ENCODE peak calls at places on chromosome 16, in four cellular contexts. A is PC-9, N is uterus, C is spleen. Y is an unnamed sample.

GRCh38 chr16:57235128-57236092 is 9.6 kb upstream of the ARL2BP start:
- DNase-seq in A (no peak), N (no peak), C (no peak), Y (no peak)

GRCh38 chr16:72985148-72985882 is 62.6 kb downstream of the ZFHX3 start:
- DNase-seq in A (no peak), N (peak; percentile 65), C (no peak), Y (peak; percentile 93)

GRCh38 chr16:49116873-49117272 is 164.8 kb downstream of the CBLN1 start:
- DNase-seq in A (no peak), N (no peak), C (no peak), Y (no peak)

GRCh38 chr16:73384561-73384960 is 336.6 kb upstream of the ZFHX3 start:
- DNase-seq in A (no peak), N (no peak), C (no peak), Y (no peak)

GRCh38 chr16:66454751-66455150 is 27.7 kb downstream of the BEAN1 start:
- DNase-seq in A (no peak), N (no peak), C (peak; percentile 28), Y (no peak)

GRCh38 chr16:57757326-57757786 is 21.8 kb downstream of the KATNB1 start:
- DNase-seq in A (peak; percentile 91), N (peak; percentile 85), C (peak; percentile 96), Y (peak; percentile 91)

GRCh38 chr16:46427340-46428107 is 193.7 kb downstream of the SHCBP1 start:
- DNase-seq in A (no peak), N (no peak), C (no peak), Y (no peak)

GRCh38 chr16:54099627-54100026 is 187.0 kb downstream of the IRX3 start:
- DNase-seq in A (no peak), N (no peak), C (no peak), Y (no peak)

GRCh38 chr16:30539000-30539964 is 4.6 kb upstream of the ZNF747 start:
- DNase-seq in A (no peak), N (no peak), C (no peak), Y (no peak)

GRCh38 chr16:69097425-69097824 is 8.0 kb upstream of the HAS3 start:
- DNase-seq in A (no peak), N (no peak), C (no peak), Y (no peak)

GRCh38 chr16:49846800-49847199 is 9.1 kb downstream of the ZNF423 start:
- DNase-seq in A (no peak), N (no peak), C (no peak), Y (no peak)

GRCh38 chr16:79947771-79948170 is 347.2 kb upstream of the MAF start:
- DNase-seq in A (no peak), N (no peak), C (no peak), Y (no peak)

GRCh38 chr16:57955572-57955971 is 15.4 kb downstream of the CNGB1 start:
- DNase-seq in A (peak; percentile 39), N (no peak), C (no peak), Y (no peak)

GRCh38 chr16:11602321-11602720 is 15.6 kb upstream of the LITAF start:
- DNase-seq in A (no peak), N (no peak), C (no peak), Y (no peak)

GRCh38 chr16:57041182-57042156 is 50.9 kb upstream of the CPNE2 start:
- DNase-seq in A (no peak), N (no peak), C (peak; percentile 90), Y (no peak)

GRCh38 chr16:49349446-49350168 is 24.0 kb upstream of the C16orf78 start:
- DNase-seq in A (no peak), N (no peak), C (no peak), Y (no peak)

GRCh38 chr16:10765772-10766171 is 22.1 kb downstream of the NUBP1 start:
- DNase-seq in A (no peak), N (no peak), C (no peak), Y (no peak)

GRCh38 chr16:86997058-86997457 is 320.1 kb downstream of the C16orf95 start:
- DNase-seq in A (no peak), N (no peak), C (no peak), Y (no peak)

GRCh38 chr16:78199325-78200022 is 100.0 kb downstream of the WWOX start:
- DNase-seq in A (no peak), N (no peak), C (no peak), Y (no peak)

GRCh38 chr16:9042943-9043680 is 48.3 kb upstream of the HAPSTR1 start:
- DNase-seq in A (no peak), N (no peak), C (no peak), Y (no peak)

GRCh38 chr16:66271074-66272060 is 95.1 kb upstream of the CDH5 start:
- DNase-seq in A (peak; percentile 15), N (no peak), C (no peak), Y (peak; percentile 55)

GRCh38 chr16:56113223-56113622 is 78.1 kb upstream of the GNAO1 start:
- DNase-seq in A (no peak), N (no peak), C (no peak), Y (no peak)

GRCh38 chr16:58016841-58017446 is 8.6 kb upstream of the MMP15 start:
- DNase-seq in A (no peak), N (no peak), C (peak; percentile 45), Y (no peak)

GRCh38 chr16:10597184-10597583 is 16.8 kb upstream of the EMP2 start:
- DNase-seq in A (no peak), N (no peak), C (no peak), Y (no peak)

GRCh38 chr16:58500329-58501241 is 642 bp downstream of the NDRG4 start:
- DNase-seq in A (no peak), N (no peak), C (peak; percentile 69), Y (no peak)

GRCh38 chr16:79658301-79659001 is 57.9 kb upstream of the MAF start:
- DNase-seq in A (peak; percentile 6), N (no peak), C (no peak), Y (no peak)

GRCh38 chr16:65414284-65414984 is 292.6 kb upstream of the CDH11 start:
- DNase-seq in A (no peak), N (no peak), C (no peak), Y (no peak)

GRCh38 chr16:22933173-22933572 is 119.2 kb downstream of the HS3ST2 start:
- DNase-seq in A (no peak), N (peak; percentile 26), C (no peak), Y (no peak)

GRCh38 chr16:11595908-11596504 is 9.3 kb upstream of the LITAF start:
- DNase-seq in A (no peak), N (no peak), C (peak; percentile 73), Y (no peak)

GRCh38 chr16:72085002-72085401 is 8.4 kb downstream of the TXNL4B start:
- DNase-seq in A (no peak), N (no peak), C (no peak), Y (no peak)

GRCh38 chr16:69444873-69445517 is 20.6 kb downstream of the CYB5B start:
- DNase-seq in A (no peak), N (no peak), C (no peak), Y (no peak)

GRCh38 chr16:28297784-28298510 is 5.6 kb downstream of the SBK1 start:
- DNase-seq in A (peak; percentile 55), N (no peak), C (no peak), Y (no peak)

GRCh38 chr16:70269471-70269870 is 17.7 kb upstream of the EXOSC6 start:
- DNase-seq in A (no peak), N (no peak), C (peak; percentile 63), Y (no peak)

GRCh38 chr16:10521681-10522274 is 58.6 kb downstream of the EMP2 start:
- DNase-seq in A (peak; percentile 67), N (peak; percentile 63), C (no peak), Y (peak; percentile 81)

GRCh38 chr16:63461248-63461841 is 1425.1 kb upstream of the CDH8 start:
- DNase-seq in A (no peak), N (peak; percentile 27), C (no peak), Y (no peak)

GRCh38 chr16:87368029-87368765 is 15.4 kb downstream of the FBXO31 start:
- DNase-seq in A (no peak), N (no peak), C (no peak), Y (no peak)

GRCh38 chr16:84550096-84550495 is 45.6 kb upstream of the MEAK7 start:
- DNase-seq in A (no peak), N (no peak), C (peak; percentile 2), Y (no peak)

GRCh38 chr16:6644916-6645315 is 687.7 kb upstream of the RBFOX1 start:
- DNase-seq in A (no peak), N (no peak), C (no peak), Y (no peak)

DNA sequence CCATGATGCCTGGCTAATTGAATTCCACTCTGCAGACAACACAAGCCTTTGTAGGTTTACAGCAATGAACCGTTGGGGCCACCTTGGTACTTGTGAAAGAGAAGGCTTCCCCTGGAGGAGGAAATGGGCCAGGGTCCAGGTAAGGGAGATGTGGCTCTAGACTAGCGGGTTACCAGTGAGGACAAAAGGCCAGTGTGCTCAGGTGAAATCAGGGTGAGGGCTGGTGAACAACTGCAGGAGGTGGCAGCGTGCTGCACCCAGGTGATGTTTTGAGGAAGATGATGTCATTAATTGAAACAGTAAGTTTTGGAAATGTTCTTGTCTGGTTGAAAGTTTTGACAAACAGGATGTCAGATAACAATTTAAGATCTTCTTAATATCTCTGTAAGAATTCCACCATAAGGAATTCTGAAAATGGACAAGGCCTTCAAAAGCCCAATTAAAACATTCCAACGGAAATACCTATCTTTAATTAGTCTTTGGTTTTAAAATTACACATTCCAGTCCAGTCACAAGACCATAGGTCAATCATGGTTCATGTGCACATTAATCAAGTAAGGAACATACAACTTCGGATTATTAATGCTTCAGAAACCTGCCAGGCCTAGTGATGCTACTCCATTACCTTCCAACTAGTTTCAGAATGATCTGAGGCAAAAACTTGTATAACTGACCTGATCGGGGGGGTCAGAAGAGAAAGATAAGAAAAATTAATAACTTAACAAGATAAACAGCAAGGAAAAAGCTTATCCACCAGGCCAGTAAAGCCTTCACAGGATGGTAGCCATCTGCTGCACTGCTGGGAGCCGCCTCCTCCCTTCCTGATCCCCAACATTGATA is 6.4 kb downstream of the SDR42E1 start:
- DNase-seq in A (no peak), N (no peak), C (no peak), Y (no peak)
- H3K4me1 ChIP-seq in A (no peaks in the 10 kb centered on the region), N (no peaks in the 10 kb centered on the region), C (no peaks in the 10 kb centered on the region), Y (no peaks in the 10 kb centered on the region)

GRCh38 chr16:51119576-51120288 is 31.3 kb downstream of the SALL1 start:
- DNase-seq in A (no peak), N (peak; percentile 53), C (no peak), Y (no peak)
- TF ChIP-seq CTCF in A (no peak), N (no peak), C (no peak), Y (no peak)

GRCh38 chr16:53057658-53058057 is 2.9 kb downstream of the CHD9 start:
- DNase-seq in A (no peak), N (no peak), C (no peak), Y (no peak)
- H3K4me1 ChIP-seq in A (peaks cover 28% of the 10 kb centered on the region), N (no peaks in the 10 kb centered on the region), C (peaks cover 38% of the 10 kb centered on the region), Y (peaks cover 38% of the 10 kb centered on the region)

DNA sequence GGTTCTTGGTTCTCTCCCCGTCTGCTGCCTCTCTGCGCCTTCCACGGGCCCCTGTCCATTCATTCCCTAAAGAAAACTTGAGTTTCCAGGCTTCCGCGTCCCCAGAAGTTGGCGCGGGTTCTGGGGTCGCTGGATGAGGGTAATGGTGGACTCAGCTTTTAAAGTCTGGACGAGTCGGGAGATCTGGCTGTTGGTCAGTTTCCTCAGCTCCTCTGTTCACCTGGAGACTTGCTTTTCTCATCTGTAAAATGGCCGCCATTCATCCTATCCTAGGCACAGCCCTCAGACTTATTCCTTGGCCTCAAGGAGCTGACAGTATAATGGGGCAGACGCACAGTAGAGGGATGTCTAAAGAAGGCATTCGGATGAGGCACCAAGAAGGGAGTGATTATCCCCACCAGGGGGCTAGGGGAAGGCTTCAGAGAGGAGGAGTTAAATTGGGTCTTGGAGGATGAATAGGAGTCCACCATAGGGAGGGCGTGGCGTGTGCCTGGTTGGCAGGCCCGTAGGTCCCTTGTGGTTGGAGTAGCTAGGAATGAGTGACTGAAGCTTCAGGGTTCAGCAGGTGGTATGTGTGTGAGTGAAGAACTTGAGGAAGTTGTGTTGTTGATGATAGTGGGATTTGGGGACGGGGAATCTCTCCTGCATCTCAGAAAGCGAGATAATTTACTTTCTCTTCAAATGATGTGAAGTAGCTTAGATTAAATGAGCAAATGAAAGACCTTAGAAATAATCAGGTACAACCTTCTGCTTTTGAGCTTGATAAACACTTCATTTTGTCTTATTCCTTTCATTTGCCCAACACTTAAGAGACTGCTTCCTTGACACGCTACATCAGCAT is 655 bp downstream of the VPS35L start:
- DNase-seq in A (no peak), N (peak; percentile 19), C (no peak), Y (no peak)
- TF ChIP-seq CTCF in A (no peak), N (no peak), C (no peak), Y (no peak)

Y was measured in right atrium auricular region.